ENCODE peak calls at places on chromosomes 11 and 22, in five cellular contexts. O is H1, V is SK-N-SH, C is HepG2, T is HCT116. P is an unnamed sample.

GRCh38 chr11:118194835-118195627 is 18.6 kb upstream of the SCN2B start:
- DNase-seq in O (no peak), V (no peak), C (peak; percentile 98), T (no peak), P (no peak)

GRCh38 chr11:105357764-105358163 is 218.2 kb upstream of the CARD18 start:
- DNase-seq in T (no peak), C (no peak), V (no peak), O (no peak), P (no peak)

GRCh38 chr11:29005401-29005980 is 897.3 kb downstream of the METTL15 start:
- DNase-seq in T (no peak), O (no peak), V (no peak), C (peak; percentile 2), P (no peak)

GRCh38 chr11:87359401-87359800 is 321.7 kb downstream of the TMEM135 start:
- DNase-seq in O (no peak), T (no peak), C (no peak), V (no peak), P (no peak)

GRCh38 chr22:39380331-39380730 is 19.2 kb upstream of the TAB1 start:
- DNase-seq in C (no peak), V (no peak), T (no peak), O (no peak), P (no peak)

GRCh38 chr22:49009359-49010063 is 818.2 kb downstream of the BRD1 start:
- DNase-seq in O (no peak), T (no peak), V (no peak), C (no peak), P (no peak)

GRCh38 chr22:19783531-19784395 is 23.2 kb downstream of the TBX1 start:
- DNase-seq in V (no peak), T (no peak), O (no peak), C (no peak), P (no peak)

GRCh38 chr11:121071456-121072236 is 29.4 kb upstream of the TECTA start:
- DNase-seq in T (no peak), C (peak; percentile 70), V (no peak), O (peak; percentile 7), P (peak; percentile 67)

GRCh38 chr22:39306456-39307361 is 12.7 kb downstream of the RPL3 start:
- DNase-seq in V (peak; percentile 51), T (no peak), O (no peak), C (no peak), P (no peak)

GRCh38 chr11:112661571-112661970 is 299.6 kb upstream of the NCAM1 start:
- DNase-seq in O (no peak), C (no peak), T (no peak), V (no peak), P (no peak)

GRCh38 chr22:17999851-18000250 is 24.5 kb downstream of the MICAL3 start:
- DNase-seq in C (no peak), T (no peak), V (no peak), O (no peak), P (no peak)

GRCh38 chr11:47924184-47924671 is 56.1 kb upstream of the PTPRJ start:
- DNase-seq in T (peak; percentile 41), V (no peak), C (peak; percentile 45), O (no peak), P (no peak)

GRCh38 chr11:1074244-1075221 is at the start of gene MUC2:
- DNase-seq in C (no peak), V (no peak), O (no peak), T (no peak), P (no peak)

GRCh38 chr11:69215216-69215615 is 59.5 kb downstream of the SMIM38 start:
- DNase-seq in V (no peak), O (no peak), C (no peak), T (no peak), P (no peak)

GRCh38 chr11:88348870-88349269 is 11.3 kb upstream of the CTSC start:
- DNase-seq in O (no peak), V (no peak), C (no peak), T (no peak), P (no peak)

GRCh38 chr11:97110376-97110775 is 720.6 kb downstream of the JRKL start:
- DNase-seq in V (no peak), C (no peak), O (no peak), T (no peak), P (no peak)

GRCh38 chr22:38760477-38761201 is 4.8 kb upstream of the SUN2 start:
- DNase-seq in O (no peak), V (no peak), T (no peak), C (peak; percentile 21), P (no peak)

GRCh38 chr11:206516-207212 is 535 bp downstream of the BET1L start:
- DNase-seq in T (no peak), O (no peak), V (peak; percentile 56), C (no peak), P (no peak)

GRCh38 chr11:66080055-66080817 is 10.2 kb downstream of the PACS1 start:
- DNase-seq in V (no peak), O (no peak), C (peak; percentile 34), T (peak; percentile 24), P (no peak)

GRCh38 chr11:114263510-114264170 is 32.6 kb upstream of the NNMT start:
- DNase-seq in O (no peak), T (no peak), C (no peak), V (no peak), P (no peak)

GRCh38 chr11:19116315-19116970 is 525 bp upstream of the ZDHHC13 start:
- DNase-seq in O (no peak), C (no peak), V (no peak), T (no peak), P (no peak)

GRCh38 chr11:6404341-6405038 is 14.2 kb downstream of the SMPD1 start:
- DNase-seq in V (no peak), T (no peak), C (no peak), O (no peak), P (no peak)

GRCh38 chr11:62133328-62134065 is 9.7 kb downstream of the INCENP start:
- DNase-seq in T (no peak), V (peak; percentile 20), C (no peak), O (no peak), P (no peak)

GRCh38 chr11:13885083-13885482 is 77.4 kb upstream of the SPON1 start:
- DNase-seq in O (no peak), V (no peak), T (no peak), C (no peak), P (no peak)

GRCh38 chr22:37658133-37659065 is at the start of gene PDXP:
- DNase-seq in T (peak; percentile 100), V (peak; percentile 98), O (peak; percentile 99), C (peak; percentile 99), P (peak; percentile 98)
- H3K9ac ChIP-seq in T (peak within 1 kb of the TSS; percentile 88), V (peak within 1 kb of the TSS; percentile 67), O (peak within 1 kb of the TSS; percentile 68), C (peak within 1 kb of the TSS; percentile 92), P (peak within 1 kb of the TSS; percentile 90)

GRCh38 chr11:11622772-11623531 is 1.1 kb upstream of the GALNT18 start:
- DNase-seq in C (peak; percentile 18), V (peak; percentile 9), T (no peak), O (no peak), P (no peak)

GRCh38 chr11:11626128-11626527 is 4.3 kb upstream of the GALNT18 start:
- DNase-seq in O (no peak), T (no peak), C (no peak), V (no peak), P (no peak)

GRCh38 chr11:11621881-11622706 is at the start of gene GALNT18:
- DNase-seq in V (peak; percentile 100), O (peak; percentile 85), T (peak; percentile 81), C (peak; percentile 67), P (peak; percentile 82)

GRCh38 chr11:11624926-11625325 is 3.1 kb upstream of the GALNT18 start:
- DNase-seq in O (no peak), C (no peak), V (no peak), T (no peak), P (no peak)

DNA sequence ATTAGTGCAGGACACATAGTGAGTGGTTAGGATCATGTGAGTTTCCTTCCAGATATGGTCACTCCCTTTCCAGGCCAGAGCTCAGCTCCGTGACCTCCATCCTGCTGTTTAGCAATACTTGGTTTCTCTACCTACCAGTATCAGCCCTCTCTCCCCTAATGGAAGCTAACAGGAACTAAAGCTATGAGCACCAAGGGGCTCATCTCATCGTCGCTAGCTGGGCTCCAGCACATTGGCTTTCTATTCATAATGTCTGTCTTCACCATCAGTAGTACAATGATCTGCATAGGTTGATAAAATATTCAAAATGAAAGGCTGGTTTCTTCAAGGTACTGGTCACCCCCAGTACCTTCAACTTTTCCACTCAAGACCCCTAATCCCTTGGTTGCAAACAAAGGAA is 2.4 kb upstream of the GALNT18 start:
- DNase-seq in T (no peak), V (no peak), O (no peak), C (no peak), P (no peak)
- H3K27me3 ChIP-seq in T (no peaks in the 10 kb centered on the region), V (peaks cover 32% of the 10 kb centered on the region), O (peaks cover 26% of the 10 kb centered on the region), C (peaks cover 5% of the 10 kb centered on the region), P (peaks cover 26% of the 10 kb centered on the region)

GRCh38 chr11:72824811-72825505 is 10.7 kb downstream of the ATG16L2 start:
- DNase-seq in T (no peak), O (no peak), C (no peak), V (no peak), P (no peak)
- TF ChIP-seq YY1 in T (no peak), O (no peak), C (no peak), V (no peak), P (no peak)

DNA sequence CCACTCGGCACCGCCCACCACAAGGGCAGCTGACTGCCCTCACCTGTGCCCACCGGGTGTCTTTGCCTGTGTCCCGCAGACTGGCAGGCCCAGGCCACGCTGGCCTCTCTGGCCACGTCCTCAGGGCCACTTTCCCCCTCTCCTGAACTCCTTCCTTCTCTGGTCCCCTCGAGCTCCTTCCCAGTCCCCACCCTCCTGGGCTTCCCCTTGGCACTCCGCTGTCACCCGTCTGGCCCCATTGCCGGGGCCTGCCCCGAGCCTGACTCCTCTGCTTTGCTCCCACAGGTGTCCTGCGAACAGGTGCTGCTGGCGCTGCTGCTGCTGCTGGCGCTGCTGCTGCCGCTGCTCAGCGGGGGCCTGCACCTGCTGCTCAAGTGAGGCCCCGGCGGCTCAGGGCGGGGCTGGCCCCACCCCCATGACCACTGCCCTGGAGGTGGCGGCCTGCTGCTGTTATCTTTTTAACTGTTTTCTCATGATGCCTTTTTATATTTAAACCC is 14.2 kb downstream of the MCAT start:
- DNase-seq in T (no peak), V (no peak), C (no peak), O (no peak), P (no peak)
- H3K9ac ChIP-seq in T (peak overlapping the region; percentile 93), V (no peak overlapping the region), C (no peak overlapping the region), O (no peak overlapping the region), P (no peak overlapping the region)

DNA sequence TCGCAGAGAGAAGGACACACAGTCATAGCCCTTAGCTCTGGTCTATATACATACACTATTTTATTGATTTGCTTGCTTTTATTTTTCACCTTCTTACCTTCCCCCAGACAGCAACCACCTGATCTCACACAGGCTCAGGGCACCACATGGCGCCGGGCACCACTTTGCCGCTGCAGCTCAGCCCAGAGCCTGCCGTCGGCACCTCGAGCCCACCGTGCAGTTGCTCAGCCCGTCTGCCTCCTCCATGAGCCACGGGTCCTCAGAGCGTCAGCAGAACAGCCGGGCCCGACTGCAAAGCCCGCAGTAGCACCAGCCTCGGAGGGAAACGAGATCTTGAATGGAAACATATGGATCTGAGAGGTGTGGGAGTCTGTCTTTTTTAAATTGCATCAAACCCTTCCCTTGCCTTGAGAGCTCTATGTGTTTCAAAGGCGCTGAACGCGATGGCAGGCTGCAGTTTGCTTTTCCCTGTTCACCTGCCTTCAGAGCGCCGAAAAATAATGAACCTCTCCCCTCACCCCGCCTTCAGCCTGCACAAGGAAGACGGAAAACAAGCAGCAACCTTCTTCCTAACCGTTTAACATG is 505.4 kb downstream of the MN1 start:
- DNase-seq in T (no peak), V (peak; percentile 55), C (no peak), O (no peak), P (no peak)
- H3K27me3 ChIP-seq in T (peaks cover 73% of the 10 kb centered on the region), V (no peaks in the 10 kb centered on the region), C (peaks cover 2% of the 10 kb centered on the region), O (no peaks in the 10 kb centered on the region), P (no peaks in the 10 kb centered on the region)

GRCh38 chr11:44624761-44625221 is 59.3 kb downstream of the CD82 start:
- DNase-seq in C (no peak), V (no peak), O (no peak), T (no peak), P (no peak)
- TF ChIP-seq YY1 in C (no peak), V (no peak), O (no peak), T (no peak), P (no peak)

P was measured in NT2/D1.